ENCODE peak calls at places on chromosomes 5 and 9, in five cellular contexts. One of them, this sample, is unnamed.

GRCh38 chr9:129197978-129198736 is 20.1 kb upstream of the IER5L start:
- DNase-seq in astrocyte of the cerebellum: peak; percentile 91
- DNase-seq in upper lobe of right lung: no peak
- DNase-seq in GM12865: no peak
- DNase-seq in GM12878: no peak
- DNase-seq in this sample: no peak

GRCh38 chr5:160271396-160271795 is 41.0 kb downstream of the CCNJL start:
- DNase-seq in GM12878: no peak
- DNase-seq in upper lobe of right lung: no peak
- DNase-seq in astrocyte of the cerebellum: no peak
- DNase-seq in GM12865: peak; percentile 60
- DNase-seq in this sample: no peak

GRCh38 chr5:95797301-95797700 is 25.2 kb downstream of the GLRX start:
- DNase-seq in astrocyte of the cerebellum: no peak
- DNase-seq in GM12865: no peak
- DNase-seq in GM12878: no peak
- DNase-seq in upper lobe of right lung: no peak
- DNase-seq in this sample: no peak

GRCh38 chr5:134577022-134577795 is 51.7 kb downstream of the JADE2 start:
- DNase-seq in upper lobe of right lung: no peak
- DNase-seq in astrocyte of the cerebellum: no peak
- DNase-seq in GM12865: no peak
- DNase-seq in GM12878: no peak
- DNase-seq in this sample: no peak

GRCh38 chr9:15277400-15278137 is 29.4 kb downstream of the TTC39B start:
- DNase-seq in GM12878: no peak
- DNase-seq in GM12865: peak; percentile 33
- DNase-seq in upper lobe of right lung: no peak
- DNase-seq in astrocyte of the cerebellum: peak; percentile 32
- DNase-seq in this sample: no peak

GRCh38 chr5:139443766-139444473 is 4.6 kb upstream of the DNAJC18 start:
- DNase-seq in GM12865: no peak
- DNase-seq in GM12878: no peak
- DNase-seq in upper lobe of right lung: peak; percentile 7
- DNase-seq in astrocyte of the cerebellum: no peak
- DNase-seq in this sample: no peak

GRCh38 chr5:126198509-126198908 is 224.7 kb upstream of the GRAMD2B start:
- DNase-seq in astrocyte of the cerebellum: no peak
- DNase-seq in upper lobe of right lung: no peak
- DNase-seq in GM12878: no peak
- DNase-seq in GM12865: no peak
- DNase-seq in this sample: no peak

GRCh38 chr9:14314929-14315753 is 1.2 kb upstream of the NFIB start:
- DNase-seq in GM12878: no peak
- DNase-seq in upper lobe of right lung: peak; percentile 97
- DNase-seq in GM12865: no peak
- DNase-seq in astrocyte of the cerebellum: peak; percentile 68
- DNase-seq in this sample: peak; percentile 69

GRCh38 chr9:126456802-126457547 is 130.3 kb downstream of the MVB12B start:
- DNase-seq in GM12865: no peak
- DNase-seq in astrocyte of the cerebellum: no peak
- DNase-seq in upper lobe of right lung: no peak
- DNase-seq in GM12878: no peak
- DNase-seq in this sample: no peak

GRCh38 chr5:1118231-1118698 is 6.4 kb upstream of the SLC12A7 start:
- DNase-seq in GM12865: no peak
- DNase-seq in astrocyte of the cerebellum: no peak
- DNase-seq in GM12878: no peak
- DNase-seq in upper lobe of right lung: no peak
- DNase-seq in this sample: no peak

GRCh38 chr9:91727316-91727861 is 222.6 kb downstream of the ROR2 start:
- DNase-seq in astrocyte of the cerebellum: peak; percentile 23
- DNase-seq in GM12878: no peak
- DNase-seq in GM12865: peak; percentile 64
- DNase-seq in upper lobe of right lung: no peak
- DNase-seq in this sample: peak; percentile 84

GRCh38 chr5:6311568-6312501 is 66.5 kb downstream of the MED10 start:
- DNase-seq in GM12865: no peak
- DNase-seq in upper lobe of right lung: no peak
- DNase-seq in GM12878: no peak
- DNase-seq in astrocyte of the cerebellum: no peak
- DNase-seq in this sample: no peak

GRCh38 chr9:133403766-133404439 is 13.9 kb downstream of the REXO4 start:
- DNase-seq in astrocyte of the cerebellum: no peak
- DNase-seq in GM12865: peak; percentile 46
- DNase-seq in GM12878: no peak
- DNase-seq in upper lobe of right lung: peak; percentile 82
- DNase-seq in this sample: no peak

GRCh38 chr5:141920771-141921170 is 2.9 kb upstream of the DELE1 start:
- DNase-seq in astrocyte of the cerebellum: no peak
- DNase-seq in GM12878: no peak
- DNase-seq in upper lobe of right lung: no peak
- DNase-seq in GM12865: no peak
- DNase-seq in this sample: no peak

GRCh38 chr9:128242828-128243485 is 32.9 kb downstream of the GOLGA2 start:
- DNase-seq in GM12865: no peak
- DNase-seq in upper lobe of right lung: no peak
- DNase-seq in GM12878: no peak
- DNase-seq in astrocyte of the cerebellum: no peak
- DNase-seq in this sample: no peak

GRCh38 chr9:37897665-37898064 is 6.3 kb downstream of the SLC25A51 start:
- DNase-seq in GM12865: no peak
- DNase-seq in upper lobe of right lung: no peak
- DNase-seq in astrocyte of the cerebellum: no peak
- DNase-seq in GM12878: no peak
- DNase-seq in this sample: no peak

GRCh38 chr5:120465281-120465961 is 1.3 kb downstream of the PRR16 start:
- DNase-seq in GM12878: no peak
- DNase-seq in GM12865: no peak
- DNase-seq in upper lobe of right lung: peak; percentile 59
- DNase-seq in astrocyte of the cerebellum: no peak
- DNase-seq in this sample: no peak

GRCh38 chr5:172453986-172454354 is 355 bp downstream of the SH3PXD2B start:
- DNase-seq in upper lobe of right lung: peak; percentile 74
- DNase-seq in astrocyte of the cerebellum: no peak
- DNase-seq in GM12865: no peak
- DNase-seq in GM12878: no peak
- DNase-seq in this sample: peak; percentile 26

DNA sequence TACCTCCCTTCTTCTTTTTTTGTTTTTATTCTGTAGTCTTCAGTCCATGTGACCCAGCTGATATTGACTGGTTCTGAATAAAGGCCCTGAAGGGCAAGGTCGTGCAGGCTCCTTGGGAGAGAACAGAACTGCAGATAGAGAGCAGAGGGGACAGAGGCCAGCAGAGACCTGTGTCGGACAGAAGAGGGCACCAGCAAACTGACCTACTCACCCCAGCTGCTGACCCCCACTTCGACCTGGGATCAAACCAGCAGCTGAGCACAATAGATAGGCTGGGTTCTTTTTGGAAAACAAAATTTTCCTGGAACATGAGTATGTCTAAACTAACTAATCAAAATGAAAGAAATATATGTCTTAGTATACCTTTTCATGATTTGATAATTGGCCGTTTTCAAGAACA is 695.1 kb downstream of the NR2F1-AS1 start:
- DNase-seq in upper lobe of right lung: no peak
- DNase-seq in GM12865: peak; percentile 15
- DNase-seq in GM12878: no peak
- DNase-seq in astrocyte of the cerebellum: no peak
- DNase-seq in this sample: no peak
- TF ChIP-seq CTCF in upper lobe of right lung: no peak
- TF ChIP-seq CTCF in GM12865: peak; percentile 5
- TF ChIP-seq CTCF in GM12878: peak; percentile 25
- TF ChIP-seq CTCF in astrocyte of the cerebellum: no peak
- TF ChIP-seq CTCF in this sample: no peak

DNA sequence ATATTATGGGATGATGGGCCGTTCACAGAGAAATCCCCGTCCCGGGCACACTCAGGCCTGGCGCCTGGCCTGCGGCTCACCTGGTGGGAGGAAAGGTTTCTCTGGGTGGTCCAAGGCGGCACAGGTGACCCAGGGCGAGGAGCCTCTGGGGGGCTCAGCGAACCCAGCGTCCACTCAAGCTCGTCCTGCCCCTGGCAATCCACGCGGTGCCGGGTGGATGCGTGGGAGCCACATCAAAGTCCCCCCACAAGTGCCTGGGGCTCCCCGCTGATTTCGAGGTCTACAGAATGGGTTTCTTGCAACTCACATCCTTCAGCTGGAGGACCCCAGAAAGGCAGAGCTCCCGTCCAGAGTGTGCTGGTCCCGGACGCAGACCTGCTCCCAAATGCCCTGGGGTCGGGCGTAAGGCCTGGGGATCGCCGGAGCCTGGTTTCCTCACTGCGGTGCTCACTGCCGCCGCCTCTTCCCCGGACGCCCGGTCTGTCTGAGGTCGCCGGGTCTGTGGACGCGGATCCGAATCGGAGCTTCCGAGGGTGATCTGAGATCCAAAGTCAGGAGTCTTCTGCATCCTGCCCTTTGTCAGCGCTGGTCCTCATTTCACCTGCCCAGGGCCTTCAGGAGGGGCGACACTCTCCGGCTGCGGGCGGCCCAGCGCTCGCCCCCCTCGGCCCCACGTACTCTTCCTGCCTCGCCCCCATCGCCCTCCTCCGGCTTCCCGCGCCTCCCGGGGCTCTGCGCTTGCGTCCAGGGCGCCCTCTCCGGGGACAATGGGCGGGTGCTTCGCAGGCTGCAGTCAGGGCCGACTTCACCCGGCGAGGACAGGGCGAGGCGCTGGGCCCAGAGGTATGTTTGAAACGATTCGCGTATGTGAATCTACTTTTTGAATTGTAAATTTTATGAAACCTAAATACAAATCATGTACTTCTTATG is 20.0 kb upstream of the RUFY1 start:
- DNase-seq in GM12865: peak; percentile 62
- DNase-seq in GM12878: no peak
- DNase-seq in upper lobe of right lung: peak; percentile 83
- DNase-seq in astrocyte of the cerebellum: no peak
- DNase-seq in this sample: peak; percentile 84
- TF ChIP-seq CTCF in GM12865: no peak
- TF ChIP-seq CTCF in GM12878: peak; percentile 17
- TF ChIP-seq CTCF in upper lobe of right lung: peak; percentile 48
- TF ChIP-seq CTCF in astrocyte of the cerebellum: peak; percentile 13
- TF ChIP-seq CTCF in this sample: peak; percentile 47

GRCh38 chr5:158676642-158677489 is 422.9 kb downstream of the EBF1 start:
- DNase-seq in GM12878: no peak
- DNase-seq in astrocyte of the cerebellum: no peak
- DNase-seq in GM12865: peak; percentile 21
- DNase-seq in upper lobe of right lung: no peak
- DNase-seq in this sample: peak; percentile 45
- TF ChIP-seq CTCF in GM12878: peak; percentile 19
- TF ChIP-seq CTCF in astrocyte of the cerebellum: no peak
- TF ChIP-seq CTCF in GM12865: peak; percentile 26
- TF ChIP-seq CTCF in upper lobe of right lung: no peak
- TF ChIP-seq CTCF in this sample: no peak

GRCh38 chr5:100697970-100698369 is 162.8 kb downstream of the FAM174A start:
- DNase-seq in GM12878: no peak
- DNase-seq in upper lobe of right lung: no peak
- DNase-seq in astrocyte of the cerebellum: no peak
- DNase-seq in GM12865: no peak
- DNase-seq in this sample: no peak
- TF ChIP-seq CTCF in GM12878: no peak
- TF ChIP-seq CTCF in upper lobe of right lung: no peak
- TF ChIP-seq CTCF in astrocyte of the cerebellum: peak; percentile 27
- TF ChIP-seq CTCF in GM12865: no peak
- TF ChIP-seq CTCF in this sample: no peak